ENCODE peak calls at places on chromosome 14, in five cellular contexts. Q is A549, S is GM12878, L is SK-N-SH, D is K562. E is an unnamed sample.

GRCh38 chr14:39229222-39229543 is 4.5 kb upstream of the MIA2 start:
- DNase-seq in D (no peak), Q (no peak), L (no peak), S (no peak), E (no peak)

GRCh38 chr14:101716956-101717662 is 44.4 kb upstream of the PPP2R5C start:
- DNase-seq in Q (no peak), D (peak; percentile 1), S (no peak), L (no peak), E (no peak)

GRCh38 chr14:100979079-100979478 is 75.6 kb upstream of the RTL1 start:
- DNase-seq in D (no peak), Q (no peak), S (no peak), L (no peak), E (no peak)

GRCh38 chr14:62689741-62690140 is 355.5 kb downstream of the KCNH5 start:
- DNase-seq in Q (no peak), S (no peak), D (no peak), L (no peak), E (no peak)

GRCh38 chr14:69260979-69261605 is 1.1 kb downstream of the GALNT16 start:
- DNase-seq in Q (peak; percentile 72), L (peak; percentile 91), D (peak; percentile 73), S (no peak), E (no peak)

GRCh38 chr14:104877806-104878550 is 12.9 kb downstream of the CEP170B start:
- DNase-seq in D (no peak), Q (no peak), L (no peak), S (no peak), E (no peak)

GRCh38 chr14:103155826-103156394 is 32.6 kb downstream of the TNFAIP2 start:
- DNase-seq in S (no peak), Q (no peak), D (no peak), L (no peak), E (no peak)

GRCh38 chr14:105069887-105070759 is 4.9 kb upstream of the GPR132 start:
- DNase-seq in S (peak; percentile 98), Q (no peak), D (peak; percentile 53), L (no peak), E (peak; percentile 93)

GRCh38 chr14:86527312-86527711 is 997.4 kb downstream of the FLRT2 start:
- DNase-seq in S (no peak), D (no peak), Q (no peak), L (no peak), E (no peak)

GRCh38 chr14:101128478-101129450 is 225.2 kb upstream of the RTL1 start:
- DNase-seq in Q (no peak), D (no peak), L (peak; percentile 20), S (no peak), E (no peak)

GRCh38 chr14:60724080-60724618 is at the start of gene SIX4:
- DNase-seq in L (peak; percentile 76), S (no peak), D (peak; percentile 82), Q (peak; percentile 81), E (peak; percentile 38)

GRCh38 chr14:65243766-65244442 is 141.6 kb upstream of the MAX start:
- DNase-seq in L (no peak), S (no peak), Q (no peak), D (no peak), E (peak; percentile 1)

GRCh38 chr14:96089401-96089800 is 50.2 kb downstream of the C14orf132 start:
- DNase-seq in Q (no peak), S (no peak), D (no peak), L (no peak), E (no peak)

GRCh38 chr14:96086032-96086431 is 46.9 kb downstream of the C14orf132 start:
- DNase-seq in S (no peak), D (no peak), L (no peak), Q (peak; percentile 52), E (no peak)

GRCh38 chr14:96088911-96089310 is 49.7 kb downstream of the C14orf132 start:
- DNase-seq in D (no peak), Q (no peak), L (no peak), S (no peak), E (no peak)

GRCh38 chr14:96086574-96087077 is 47.5 kb downstream of the C14orf132 start:
- DNase-seq in Q (no peak), L (no peak), D (no peak), S (no peak), E (no peak)

GRCh38 chr14:96088131-96088880 is 49.1 kb downstream of the C14orf132 start:
- DNase-seq in L (no peak), S (no peak), Q (no peak), D (no peak), E (no peak)
- TF ChIP-seq REST in L (no peak), S (no peak), Q (no peak), D (no peak), E (no peak)

DNA sequence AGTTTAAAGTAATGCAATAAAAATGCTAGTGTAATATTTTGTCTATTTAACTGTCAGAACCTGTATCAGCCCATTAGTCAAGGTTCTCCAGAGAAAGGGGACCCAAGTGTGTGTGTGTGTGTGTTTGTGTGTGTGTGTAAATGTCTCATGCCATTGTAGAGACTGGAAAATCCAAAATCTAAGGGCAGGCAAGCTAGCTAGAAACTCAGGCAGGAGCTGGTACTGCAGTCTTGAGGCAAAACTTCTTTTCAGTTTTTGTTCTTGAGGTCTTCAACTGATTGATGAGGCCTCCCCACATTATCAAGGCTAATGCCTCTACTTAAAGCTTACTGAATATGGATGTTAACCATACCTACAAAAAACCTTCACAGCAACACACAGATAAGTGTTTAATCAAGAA is 126.7 kb downstream of the PRKD1 start:
- DNase-seq in Q (no peak), S (no peak), L (no peak), D (no peak), E (no peak)
- TF ChIP-seq CTCF in Q (no peak), S (no peak), L (peak; percentile 20), D (no peak), E (no peak)

DNA sequence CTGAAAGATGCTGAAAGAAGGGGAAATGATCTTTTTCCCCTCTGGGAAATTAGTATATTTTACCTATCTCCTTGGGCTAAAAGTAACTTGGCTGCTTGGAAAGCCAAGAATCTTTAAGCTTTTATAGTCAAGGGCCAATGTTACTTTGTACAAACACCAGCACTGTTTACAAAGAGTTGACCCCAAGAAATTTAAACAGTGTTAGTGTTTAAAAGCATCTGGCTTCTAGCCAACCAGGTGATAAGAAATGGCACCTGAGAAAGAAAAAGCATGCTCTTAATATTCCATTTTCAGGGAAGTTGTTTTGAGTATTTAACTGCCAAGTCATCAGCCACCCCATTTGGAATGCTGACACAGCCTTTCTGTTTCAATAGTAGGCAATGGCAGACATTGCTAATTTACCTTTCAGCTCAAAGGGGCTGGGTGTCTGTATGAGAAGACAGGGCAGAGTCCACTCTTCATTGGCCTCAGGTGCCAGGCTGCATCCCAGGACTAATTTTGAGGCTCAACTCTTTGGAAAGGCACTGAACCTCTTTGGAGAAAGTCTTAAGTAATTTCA is 3.7 kb upstream of the SLC35F4 start:
- DNase-seq in L (no peak), S (no peak), Q (no peak), D (no peak), E (no peak)
- TF ChIP-seq REST in L (no peak), S (no peak), Q (no peak), D (no peak), E (no peak)

GRCh38 chr14:50110323-50111037 is 5.9 kb downstream of the VCPKMT start:
- DNase-seq in L (no peak), D (no peak), S (no peak), Q (no peak), E (no peak)
- TF ChIP-seq CTCF in L (no peak), D (no peak), S (no peak), Q (no peak), E (no peak)

GRCh38 chr14:77151918-77152588 is 10.5 kb upstream of the ZDHHC22 start:
- DNase-seq in L (peak; percentile 61), S (no peak), Q (peak; percentile 83), D (peak; percentile 19), E (no peak)
- TF ChIP-seq REST in L (no peak), S (no peak), Q (no peak), D (no peak), E (no peak)

GRCh38 chr14:25237845-25238244 is 187.9 kb upstream of the STXBP6 start:
- DNase-seq in Q (no peak), D (no peak), L (no peak), S (no peak), E (no peak)
- TF ChIP-seq CTCF in Q (no peak), D (no peak), L (peak; percentile 41), S (no peak), E (no peak)

E was measured in HL-60.